ENCODE peak calls at places on chromosome 10, in six cellular contexts. One of them, this sample, is unnamed.

GRCh38 chr10:14536269-14536903 is 205.7 kb upstream of the FRMD4A start:
- DNase-seq in choroid plexus epithelial cell: no peak
- DNase-seq in heart left ventricle: no peak
- DNase-seq in H4: no peak
- DNase-seq in fibroblast of lung: no peak
- DNase-seq in mammary epithelial cell: no peak
- DNase-seq in this sample: no peak

GRCh38 chr10:100827819-100828743 is 82.7 kb downstream of the PAX2 start:
- DNase-seq in choroid plexus epithelial cell: no peak
- DNase-seq in heart left ventricle: no peak
- DNase-seq in H4: no peak
- DNase-seq in fibroblast of lung: peak; percentile 3
- DNase-seq in mammary epithelial cell: peak; percentile 3
- DNase-seq in this sample: peak; percentile 77

GRCh38 chr10:60114765-60115586 is 208.6 kb upstream of the CCDC6 start:
- DNase-seq in choroid plexus epithelial cell: peak; percentile 90
- DNase-seq in heart left ventricle: no peak
- DNase-seq in H4: peak; percentile 49
- DNase-seq in fibroblast of lung: peak; percentile 69
- DNase-seq in mammary epithelial cell: peak; percentile 55
- DNase-seq in this sample: peak; percentile 89

GRCh38 chr10:34638405-34639054 is 176.6 kb downstream of the PARD3 start:
- DNase-seq in choroid plexus epithelial cell: peak; percentile 95
- DNase-seq in heart left ventricle: peak; percentile 82
- DNase-seq in H4: peak; percentile 59
- DNase-seq in fibroblast of lung: peak; percentile 74
- DNase-seq in mammary epithelial cell: peak; percentile 61
- DNase-seq in this sample: peak; percentile 89

GRCh38 chr10:99993994-99994689 is 15.6 kb downstream of the DNMBP start:
- DNase-seq in choroid plexus epithelial cell: peak; percentile 94
- DNase-seq in heart left ventricle: peak; percentile 66
- DNase-seq in H4: peak; percentile 85
- DNase-seq in fibroblast of lung: peak; percentile 96
- DNase-seq in mammary epithelial cell: no peak
- DNase-seq in this sample: peak; percentile 28

GRCh38 chr10:17640331-17640816 is 3.6 kb upstream of the STAM start:
- DNase-seq in choroid plexus epithelial cell: no peak
- DNase-seq in heart left ventricle: no peak
- DNase-seq in H4: no peak
- DNase-seq in fibroblast of lung: no peak
- DNase-seq in mammary epithelial cell: no peak
- DNase-seq in this sample: no peak

GRCh38 chr10:85918371-85918770 is 448.2 kb downstream of the GRID1 start:
- DNase-seq in choroid plexus epithelial cell: no peak
- DNase-seq in heart left ventricle: no peak
- DNase-seq in H4: no peak
- DNase-seq in fibroblast of lung: no peak
- DNase-seq in mammary epithelial cell: no peak
- DNase-seq in this sample: no peak

GRCh38 chr10:70603439-70603778 is 868 bp upstream of the PRF1 start:
- DNase-seq in choroid plexus epithelial cell: no peak
- DNase-seq in heart left ventricle: no peak
- DNase-seq in H4: no peak
- DNase-seq in fibroblast of lung: no peak
- DNase-seq in mammary epithelial cell: no peak
- DNase-seq in this sample: no peak

GRCh38 chr10:96414303-96414702 is 55.5 kb upstream of the OPALIN start:
- DNase-seq in choroid plexus epithelial cell: no peak
- DNase-seq in heart left ventricle: no peak
- DNase-seq in H4: no peak
- DNase-seq in fibroblast of lung: no peak
- DNase-seq in mammary epithelial cell: no peak
- DNase-seq in this sample: no peak

GRCh38 chr10:44974628-44975431 is 3.8 kb downstream of the DEPP1 start:
- DNase-seq in choroid plexus epithelial cell: peak; percentile 75
- DNase-seq in heart left ventricle: peak; percentile 82
- DNase-seq in H4: peak; percentile 59
- DNase-seq in fibroblast of lung: peak; percentile 47
- DNase-seq in mammary epithelial cell: peak; percentile 57
- DNase-seq in this sample: peak; percentile 75

GRCh38 chr10:133260895-133261725 is 15.6 kb downstream of the ADAM8 start:
- DNase-seq in choroid plexus epithelial cell: peak; percentile 18
- DNase-seq in heart left ventricle: peak; percentile 63
- DNase-seq in H4: peak; percentile 20
- DNase-seq in fibroblast of lung: peak; percentile 13
- DNase-seq in mammary epithelial cell: no peak
- DNase-seq in this sample: peak; percentile 46

GRCh38 chr10:112374724-112375541 is 1.0 kb downstream of the ACSL5 start:
- DNase-seq in choroid plexus epithelial cell: no peak
- DNase-seq in heart left ventricle: no peak
- DNase-seq in H4: no peak
- DNase-seq in fibroblast of lung: no peak
- DNase-seq in mammary epithelial cell: no peak
- DNase-seq in this sample: no peak

GRCh38 chr10:43867667-43868361 is 219.1 kb upstream of the ZNF32 start:
- DNase-seq in choroid plexus epithelial cell: peak; percentile 60
- DNase-seq in heart left ventricle: no peak
- DNase-seq in H4: peak; percentile 57
- DNase-seq in fibroblast of lung: peak; percentile 89
- DNase-seq in mammary epithelial cell: no peak
- DNase-seq in this sample: no peak

GRCh38 chr10:20641605-20642004 is 255.5 kb downstream of the NEBL start:
- DNase-seq in choroid plexus epithelial cell: no peak
- DNase-seq in heart left ventricle: peak; percentile 25
- DNase-seq in H4: no peak
- DNase-seq in fibroblast of lung: no peak
- DNase-seq in mammary epithelial cell: no peak
- DNase-seq in this sample: no peak

GRCh38 chr10:132508497-132509443 is 28.8 kb upstream of the INPP5A start:
- DNase-seq in choroid plexus epithelial cell: no peak
- DNase-seq in heart left ventricle: peak; percentile 89
- DNase-seq in H4: no peak
- DNase-seq in fibroblast of lung: no peak
- DNase-seq in mammary epithelial cell: no peak
- DNase-seq in this sample: no peak

GRCh38 chr10:77357611-77358010 is 280.0 kb downstream of the KCNMA1 start:
- DNase-seq in choroid plexus epithelial cell: peak; percentile 74
- DNase-seq in heart left ventricle: no peak
- DNase-seq in H4: peak; percentile 19
- DNase-seq in fibroblast of lung: peak; percentile 75
- DNase-seq in mammary epithelial cell: peak; percentile 52
- DNase-seq in this sample: no peak

GRCh38 chr10:118669020-118669766 is 73.7 kb upstream of the PRLHR start:
- DNase-seq in choroid plexus epithelial cell: peak; percentile 47
- DNase-seq in heart left ventricle: no peak
- DNase-seq in H4: peak; percentile 61
- DNase-seq in fibroblast of lung: peak; percentile 82
- DNase-seq in mammary epithelial cell: no peak
- DNase-seq in this sample: no peak

This sample was measured in GM23338.